ENCODE peak calls at places on chromosomes 16 and 17, in five cellular contexts. One of them, this sample, is unnamed.

GRCh38 chr17:81518785-81519283 is 6.2 kb upstream of the ACTG1 start:
- DNase-seq in IMR-90: no peak
- DNase-seq in GM23338: peak; percentile 61
- DNase-seq in mesothelial cell of epicardium: peak; percentile 17
- DNase-seq in OCI-LY7: peak; percentile 63
- DNase-seq in this sample: no peak

GRCh38 chr17:74085434-74085833 is 118.0 kb upstream of the RPL38 start:
- DNase-seq in OCI-LY7: peak; percentile 32
- DNase-seq in GM23338: peak; percentile 53
- DNase-seq in IMR-90: no peak
- DNase-seq in mesothelial cell of epicardium: no peak
- DNase-seq in this sample: no peak

GRCh38 chr17:2396568-2397246 is 4.2 kb downstream of the MNT start:
- DNase-seq in GM23338: peak; percentile 96
- DNase-seq in OCI-LY7: peak; percentile 50
- DNase-seq in mesothelial cell of epicardium: peak; percentile 67
- DNase-seq in IMR-90: peak; percentile 98
- DNase-seq in this sample: peak; percentile 94

GRCh38 chr17:40062347-40063033 is at the start of gene THRA:
- DNase-seq in GM23338: peak; percentile 78
- DNase-seq in mesothelial cell of epicardium: peak; percentile 66
- DNase-seq in OCI-LY7: peak; percentile 76
- DNase-seq in IMR-90: peak; percentile 23
- DNase-seq in this sample: no peak

GRCh38 chr17:15319461-15319860 is 21.9 kb downstream of the TEKT3 start:
- DNase-seq in GM23338: no peak
- DNase-seq in mesothelial cell of epicardium: no peak
- DNase-seq in IMR-90: no peak
- DNase-seq in OCI-LY7: no peak
- DNase-seq in this sample: no peak

GRCh38 chr17:47853616-47854015 is 2.7 kb upstream of the SP6 start:
- DNase-seq in OCI-LY7: no peak
- DNase-seq in mesothelial cell of epicardium: no peak
- DNase-seq in GM23338: peak; percentile 16
- DNase-seq in IMR-90: no peak
- DNase-seq in this sample: no peak

GRCh38 chr17:11182430-11182829 is 58.6 kb upstream of the SHISA6 start:
- DNase-seq in IMR-90: no peak
- DNase-seq in mesothelial cell of epicardium: no peak
- DNase-seq in GM23338: no peak
- DNase-seq in OCI-LY7: no peak
- DNase-seq in this sample: no peak

GRCh38 chr17:37179893-37180292 is 195.9 kb upstream of the C17orf78 start:
- DNase-seq in GM23338: no peak
- DNase-seq in mesothelial cell of epicardium: no peak
- DNase-seq in OCI-LY7: no peak
- DNase-seq in IMR-90: peak; percentile 87
- DNase-seq in this sample: peak; percentile 31

GRCh38 chr17:75308732-75309629 is 19.7 kb upstream of the SLC25A19 start:
- DNase-seq in GM23338: no peak
- DNase-seq in mesothelial cell of epicardium: no peak
- DNase-seq in OCI-LY7: no peak
- DNase-seq in IMR-90: no peak
- DNase-seq in this sample: no peak

GRCh38 chr16:87856796-87857228 is 12.5 kb downstream of the SLC7A5 start:
- DNase-seq in OCI-LY7: no peak
- DNase-seq in GM23338: no peak
- DNase-seq in mesothelial cell of epicardium: no peak
- DNase-seq in IMR-90: no peak
- DNase-seq in this sample: no peak

GRCh38 chr17:37147301-37147812 is 198.6 kb downstream of the AATF start:
- DNase-seq in GM23338: no peak
- DNase-seq in IMR-90: peak; percentile 33
- DNase-seq in mesothelial cell of epicardium: no peak
- DNase-seq in OCI-LY7: peak; percentile 69
- DNase-seq in this sample: no peak

GRCh38 chr16:51119576-51120288 is 31.3 kb downstream of the SALL1 start:
- DNase-seq in GM23338: no peak
- DNase-seq in mesothelial cell of epicardium: no peak
- DNase-seq in OCI-LY7: no peak
- DNase-seq in IMR-90: peak; percentile 1
- DNase-seq in this sample: no peak

GRCh38 chr16:85638695-85639409 is 25.7 kb downstream of the GSE1 start:
- DNase-seq in OCI-LY7: no peak
- DNase-seq in mesothelial cell of epicardium: no peak
- DNase-seq in IMR-90: no peak
- DNase-seq in GM23338: no peak
- DNase-seq in this sample: no peak

GRCh38 chr16:56336071-56336688 is 89.2 kb downstream of the AMFR start:
- DNase-seq in OCI-LY7: no peak
- DNase-seq in GM23338: no peak
- DNase-seq in IMR-90: no peak
- DNase-seq in mesothelial cell of epicardium: no peak
- DNase-seq in this sample: no peak

GRCh38 chr16:81831722-81832126 is 52.6 kb downstream of the PLCG2 start:
- DNase-seq in mesothelial cell of epicardium: no peak
- DNase-seq in GM23338: peak; percentile 34
- DNase-seq in IMR-90: no peak
- DNase-seq in OCI-LY7: peak; percentile 95
- DNase-seq in this sample: no peak

GRCh38 chr17:82333279-82334171 is at the start of gene SECTM1:
- DNase-seq in mesothelial cell of epicardium: no peak
- DNase-seq in GM23338: peak; percentile 71
- DNase-seq in IMR-90: peak; percentile 23
- DNase-seq in OCI-LY7: no peak
- DNase-seq in this sample: no peak

GRCh38 chr17:31008374-31009035 is 37.7 kb downstream of the RNF135 start:
- DNase-seq in IMR-90: peak; percentile 45
- DNase-seq in mesothelial cell of epicardium: peak; percentile 42
- DNase-seq in OCI-LY7: peak; percentile 6
- DNase-seq in GM23338: peak; percentile 84
- DNase-seq in this sample: no peak

GRCh38 chr16:88588754-88589153 is 18.6 kb downstream of the ZC3H18 start:
- DNase-seq in GM23338: no peak
- DNase-seq in OCI-LY7: no peak
- DNase-seq in mesothelial cell of epicardium: no peak
- DNase-seq in IMR-90: no peak
- DNase-seq in this sample: no peak

GRCh38 chr17:11852231-11852630 is 145.0 kb downstream of the ZNF18 start:
- DNase-seq in OCI-LY7: no peak
- DNase-seq in GM23338: no peak
- DNase-seq in IMR-90: no peak
- DNase-seq in mesothelial cell of epicardium: no peak
- DNase-seq in this sample: no peak

GRCh38 chr17:55430531-55431228 is 9.0 kb upstream of the MMD start:
- DNase-seq in IMR-90: no peak
- DNase-seq in GM23338: no peak
- DNase-seq in mesothelial cell of epicardium: no peak
- DNase-seq in OCI-LY7: peak; percentile 55
- DNase-seq in this sample: no peak

GRCh38 chr16:79598341-79599181 is 2.0 kb downstream of the MAF start:
- DNase-seq in IMR-90: no peak
- DNase-seq in OCI-LY7: no peak
- DNase-seq in mesothelial cell of epicardium: no peak
- DNase-seq in GM23338: peak; percentile 71
- DNase-seq in this sample: no peak

DNA sequence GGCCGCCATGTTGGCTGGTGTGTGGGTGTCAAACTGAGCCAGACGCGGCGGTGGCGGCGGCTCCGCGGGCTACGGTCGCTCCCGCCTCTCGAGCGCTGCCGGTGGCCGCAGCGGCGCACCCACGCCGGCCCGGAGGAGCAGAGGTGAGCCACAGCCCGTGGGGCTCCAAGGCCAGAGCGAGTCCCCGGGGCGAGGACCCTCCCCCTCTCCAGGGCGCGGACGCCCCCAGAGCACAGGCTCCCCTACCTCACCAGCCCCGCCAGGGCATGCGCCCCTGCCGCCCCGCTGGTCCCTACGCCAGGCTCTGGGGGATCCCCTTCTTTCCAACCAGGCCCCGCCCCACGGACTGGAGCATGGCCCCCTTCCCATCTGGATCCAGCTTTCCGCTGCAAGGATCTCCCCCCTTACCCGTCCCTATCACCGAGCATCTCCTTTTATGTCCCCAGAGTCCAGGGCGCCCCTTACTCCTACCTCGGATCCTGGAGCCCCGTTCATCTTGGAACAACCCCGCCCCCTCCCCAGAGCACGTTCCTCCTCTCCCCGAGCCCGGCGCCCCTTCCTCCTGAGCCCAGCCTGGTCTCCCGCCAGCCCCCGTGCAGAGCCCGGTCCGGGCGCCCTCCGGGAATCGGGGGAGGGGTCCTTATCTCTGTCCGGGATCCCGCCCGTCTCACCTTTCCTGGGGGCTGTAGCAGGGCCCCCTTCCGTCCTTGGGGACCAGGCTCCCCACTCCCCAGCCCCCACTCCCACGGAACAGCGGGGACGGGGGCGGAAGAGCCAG is 412 bp downstream of the EPN2 start:
- DNase-seq in IMR-90: no peak
- DNase-seq in OCI-LY7: no peak
- DNase-seq in GM23338: peak; percentile 85
- DNase-seq in mesothelial cell of epicardium: peak; percentile 43
- DNase-seq in this sample: no peak
- TF ChIP-seq CTCF in IMR-90: peak; percentile 14
- TF ChIP-seq CTCF in OCI-LY7: peak; percentile 26
- TF ChIP-seq CTCF in GM23338: no peak
- TF ChIP-seq CTCF in mesothelial cell of epicardium: no peak
- TF ChIP-seq CTCF in this sample: no peak

GRCh38 chr17:50214986-50215730 is 13.7 kb upstream of the COL1A1 start:
- DNase-seq in IMR-90: no peak
- DNase-seq in OCI-LY7: no peak
- DNase-seq in mesothelial cell of epicardium: no peak
- DNase-seq in GM23338: no peak
- DNase-seq in this sample: no peak

GRCh38 chr17:50211249-50212120 is 10.1 kb upstream of the COL1A1 start:
- DNase-seq in IMR-90: no peak
- DNase-seq in mesothelial cell of epicardium: no peak
- DNase-seq in GM23338: no peak
- DNase-seq in OCI-LY7: no peak
- DNase-seq in this sample: no peak

GRCh38 chr17:50210249-50211225 is 9.1 kb upstream of the COL1A1 start:
- DNase-seq in OCI-LY7: no peak
- DNase-seq in mesothelial cell of epicardium: peak; percentile 68
- DNase-seq in IMR-90: peak; percentile 99
- DNase-seq in GM23338: peak; percentile 72
- DNase-seq in this sample: peak; percentile 94

GRCh38 chr17:50212121-50212843 is 10.9 kb upstream of the COL1A1 start:
- DNase-seq in GM23338: no peak
- DNase-seq in IMR-90: peak; percentile 95
- DNase-seq in mesothelial cell of epicardium: no peak
- DNase-seq in OCI-LY7: no peak
- DNase-seq in this sample: no peak

GRCh38 chr17:50213026-50214015 is 11.9 kb upstream of the COL1A1 start:
- DNase-seq in mesothelial cell of epicardium: no peak
- DNase-seq in GM23338: peak; percentile 60
- DNase-seq in OCI-LY7: peak; percentile 29
- DNase-seq in IMR-90: peak; percentile 51
- DNase-seq in this sample: no peak
- TF ChIP-seq CTCF in mesothelial cell of epicardium: no peak
- TF ChIP-seq CTCF in GM23338: no peak
- TF ChIP-seq CTCF in OCI-LY7: peak; percentile 34
- TF ChIP-seq CTCF in IMR-90: peak; percentile 27
- TF ChIP-seq CTCF in this sample: no peak

DNA sequence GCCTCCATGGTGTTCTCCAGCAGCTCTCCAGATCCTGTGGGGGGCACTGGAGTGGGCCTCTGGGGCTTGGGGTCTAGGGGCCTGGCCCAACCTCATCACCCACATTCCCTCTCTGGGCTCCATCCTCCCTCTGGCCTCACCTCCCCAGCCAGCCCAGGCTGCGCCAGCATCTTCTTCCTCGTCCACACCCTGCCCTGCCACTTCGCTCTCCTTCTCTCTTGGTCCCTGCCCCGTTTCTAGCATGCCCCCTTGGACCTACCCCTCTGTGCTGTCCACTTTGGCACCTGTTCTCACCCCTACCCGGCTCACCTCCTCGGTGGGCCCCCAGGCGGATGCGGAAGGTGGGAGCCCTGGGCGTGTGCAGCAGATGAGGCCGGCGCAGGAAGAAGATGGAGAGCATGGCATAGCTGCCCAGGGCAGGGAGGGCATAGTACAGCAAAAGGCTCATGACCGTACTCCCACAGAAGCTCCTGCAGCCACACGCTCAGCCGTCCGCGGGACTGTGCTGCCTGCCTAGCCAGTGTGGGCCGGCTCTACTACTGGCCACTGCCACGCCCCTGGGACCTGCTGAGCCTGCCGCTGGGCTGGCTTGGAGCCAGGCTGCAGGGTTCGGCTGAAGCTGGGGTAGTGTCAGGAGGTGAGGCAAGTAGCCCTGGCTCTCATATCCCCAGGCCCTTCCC is at the start of gene GDPD3:
- DNase-seq in GM23338: no peak
- DNase-seq in IMR-90: no peak
- DNase-seq in mesothelial cell of epicardium: no peak
- DNase-seq in OCI-LY7: no peak
- DNase-seq in this sample: no peak
- TF ChIP-seq CTCF in GM23338: no peak
- TF ChIP-seq CTCF in IMR-90: no peak
- TF ChIP-seq CTCF in mesothelial cell of epicardium: no peak
- TF ChIP-seq CTCF in OCI-LY7: no peak
- TF ChIP-seq CTCF in this sample: no peak

GRCh38 chr16:30357085-30357714 is 2.1 kb upstream of the CD2BP2 start:
- DNase-seq in IMR-90: peak; percentile 20
- DNase-seq in OCI-LY7: no peak
- DNase-seq in GM23338: no peak
- DNase-seq in mesothelial cell of epicardium: no peak
- DNase-seq in this sample: no peak

GRCh38 chr16:30357715-30358576 is 2.8 kb upstream of the CD2BP2 start:
- DNase-seq in mesothelial cell of epicardium: no peak
- DNase-seq in OCI-LY7: no peak
- DNase-seq in IMR-90: no peak
- DNase-seq in GM23338: no peak
- DNase-seq in this sample: no peak

GRCh38 chr16:30355954-30356308 is 823 bp upstream of the CD2BP2 start:
- DNase-seq in IMR-90: no peak
- DNase-seq in OCI-LY7: no peak
- DNase-seq in mesothelial cell of epicardium: no peak
- DNase-seq in GM23338: no peak
- DNase-seq in this sample: no peak

GRCh38 chr16:30355144-30355953 is at the start of gene CD2BP2:
- DNase-seq in OCI-LY7: peak; percentile 98
- DNase-seq in GM23338: peak; percentile 99
- DNase-seq in IMR-90: peak; percentile 100
- DNase-seq in mesothelial cell of epicardium: peak; percentile 94
- DNase-seq in this sample: peak; percentile 97

DNA sequence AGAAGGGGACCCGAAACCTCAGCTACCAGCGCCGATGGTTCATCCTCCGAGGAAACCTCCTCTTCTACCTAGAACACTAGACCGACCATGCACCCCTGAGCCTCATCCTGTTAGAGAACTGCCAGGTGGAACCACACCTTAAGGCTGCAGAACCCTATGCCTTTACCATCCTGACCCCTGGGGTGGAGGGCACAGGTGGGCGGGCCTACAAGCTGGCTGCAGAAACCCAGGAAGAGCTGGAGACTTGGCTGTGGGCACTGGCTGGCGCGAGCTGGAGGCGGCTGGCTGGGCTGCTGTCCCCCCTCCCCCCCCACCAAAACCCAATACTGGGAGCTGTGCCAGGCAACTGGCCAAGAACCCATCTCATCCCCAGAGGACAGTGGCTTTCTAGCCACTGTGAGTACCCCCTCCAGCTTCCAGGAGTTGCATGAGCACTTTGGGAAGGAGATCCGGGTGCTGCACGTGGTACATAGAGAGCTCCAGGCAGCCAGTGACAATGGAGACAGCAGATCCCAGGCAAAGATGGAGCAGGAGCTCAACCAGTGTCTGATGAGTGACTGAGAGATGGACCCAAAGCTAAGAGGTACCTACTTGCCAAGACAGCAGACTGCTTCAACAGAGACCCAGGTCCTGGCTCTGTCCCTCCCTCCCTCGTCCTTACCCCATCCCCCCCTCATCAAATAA is 1.4 kb upstream of the CD2BP2 start:
- DNase-seq in GM23338: no peak
- DNase-seq in IMR-90: no peak
- DNase-seq in mesothelial cell of epicardium: no peak
- DNase-seq in OCI-LY7: peak; percentile 23
- DNase-seq in this sample: no peak
- TF ChIP-seq CTCF in GM23338: no peak
- TF ChIP-seq CTCF in IMR-90: no peak
- TF ChIP-seq CTCF in mesothelial cell of epicardium: no peak
- TF ChIP-seq CTCF in OCI-LY7: no peak
- TF ChIP-seq CTCF in this sample: no peak

This sample was measured in AG04449.